ENCODE peak calls at places on chromosomes 6 and 20, in four cellular contexts. H, S, D and U are unnamed samples.

GRCh38 chr20:57893364-57894001 is 183.7 kb upstream of the PMEPA1 start:
- DNase-seq in H (no peak), S (no peak), D (no peak), U (no peak)

GRCh38 chr6:9620263-9620662 is 794.6 kb downstream of the TFAP2A start:
- DNase-seq in H (no peak), S (no peak), D (no peak), U (no peak)

GRCh38 chr20:46011631-46012482 is 3.1 kb downstream of the MMP9 start:
- DNase-seq in H (peak), S (peak), D (peak), U (peak)

GRCh38 chr6:117605169-117605826 is 3.0 kb upstream of the GOPC start:
- DNase-seq in H (no peak), S (peak), D (peak), U (peak)

GRCh38 chr6:112691289-112691688 is 344.2 kb downstream of the RFPL4B start:
- DNase-seq in H (no peak), S (no peak), D (no peak), U (peak)

GRCh38 chr6:38997128-38997761 is 51.3 kb upstream of the GLP1R start:
- DNase-seq in H (peak), S (peak), D (peak), U (peak)

GRCh38 chr6:100464910-100465700 is at the start of gene SIM1:
- DNase-seq in H (peak), S (no peak), D (no peak), U (no peak)

GRCh38 chr6:130132286-130132701 is 90.5 kb downstream of the SAMD3 start:
- DNase-seq in H (no peak), S (no peak), D (no peak), U (no peak)

GRCh38 chr6:63805808-63806572 is 170.4 kb downstream of the PHF3 start:
- DNase-seq in H (no peak), S (peak), D (no peak), U (peak)

GRCh38 chr20:37504404-37505096 is 16.5 kb upstream of the NNAT start:
- DNase-seq in H (no peak), S (no peak), D (no peak), U (no peak)

GRCh38 chr6:105644073-105644489 is 241.2 kb upstream of the PREP start:
- DNase-seq in H (no peak), S (no peak), D (no peak), U (no peak)

GRCh38 chr6:105646391-105646867 is 243.5 kb upstream of the PREP start:
- DNase-seq in H (no peak), S (no peak), D (no peak), U (no peak)

GRCh38 chr6:105648276-105648675 is 245.4 kb upstream of the PREP start:
- DNase-seq in H (no peak), S (no peak), D (no peak), U (no peak)

GRCh38 chr6:105645166-105645565 is 242.3 kb upstream of the PREP start:
- DNase-seq in H (no peak), S (peak), D (no peak), U (no peak)

DNA sequence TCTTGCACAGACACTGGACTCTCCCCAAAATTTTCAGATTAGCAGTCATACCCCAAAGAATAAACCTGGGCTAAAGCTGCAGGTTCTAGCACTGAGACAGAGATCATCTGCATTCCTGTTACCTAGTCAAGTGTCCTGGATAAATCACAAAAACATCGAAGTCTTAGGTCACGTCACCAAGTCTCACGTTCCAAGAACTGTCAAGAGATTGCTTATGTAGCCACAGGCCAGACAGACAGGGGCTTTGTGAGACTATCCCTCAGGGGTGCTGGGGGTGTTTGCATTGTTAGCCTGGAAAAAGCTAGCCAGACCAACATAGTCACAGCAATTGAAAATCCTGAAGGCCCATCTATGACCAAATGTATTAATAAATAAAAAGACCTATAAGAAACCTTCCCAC is 243.1 kb upstream of the PREP start:
- DNase-seq in H (no peak), S (no peak), D (no peak), U (no peak)
- TF ChIP-seq JUN in H (no peak), S (no peak), D (no peak), U (no peak)

DNA sequence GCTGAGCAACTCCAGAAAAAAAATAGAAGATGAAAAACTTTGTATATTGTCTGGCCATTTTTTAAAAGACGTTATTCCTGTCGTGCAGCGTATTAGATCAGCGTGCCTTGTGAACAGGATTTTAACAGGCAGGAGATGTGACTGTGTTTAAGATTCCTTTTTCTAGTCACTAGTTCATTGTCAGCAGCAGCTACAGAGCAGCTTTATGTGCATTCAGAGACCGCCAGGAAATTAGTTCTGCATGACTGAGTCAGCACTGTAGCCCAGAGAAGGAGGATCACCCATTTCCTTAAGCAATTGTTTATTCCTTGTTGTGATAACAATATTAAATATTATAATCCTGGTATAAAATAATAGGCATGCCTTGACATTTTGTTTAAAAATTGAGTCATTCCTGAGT is 75.4 kb upstream of the ADGRB3 start:
- DNase-seq in H (no peak), S (no peak), D (no peak), U (no peak)
- TF ChIP-seq CEBPB in H (no peak), S (no peak), D (no peak), U (no peak)

DNA sequence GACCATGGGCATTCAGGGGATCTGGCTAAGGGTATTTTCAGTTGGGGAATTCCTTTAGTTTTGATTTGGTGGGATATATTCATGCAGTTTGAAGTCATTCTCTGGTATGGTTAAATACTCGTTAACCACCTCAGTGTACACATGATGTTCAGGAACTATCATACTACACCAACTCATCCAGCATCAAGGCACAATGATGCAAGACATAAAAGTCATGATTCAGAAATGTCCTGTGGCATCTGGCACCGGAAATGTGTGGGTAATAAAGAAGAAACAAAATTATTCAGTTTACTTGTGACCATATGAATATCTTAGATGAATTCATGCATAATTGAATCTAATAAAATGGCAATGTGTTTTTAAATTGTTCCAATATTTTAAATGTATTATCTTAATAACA is 129.0 kb upstream of the BMP5 start:
- DNase-seq in H (no peak), S (no peak), D (no peak), U (no peak)
- TF ChIP-seq JUN in H (no peak), S (no peak), D (no peak), U (no peak)

GRCh38 chr20:5991623-5992441 is 41.4 kb downstream of the MCM8 start:
- DNase-seq in H (no peak), S (no peak), D (no peak), U (no peak)
- TF ChIP-seq CEBPB in H (no peak), S (no peak), D (no peak), U (no peak)

GRCh38 chr6:37059344-37060194 is 54.1 kb downstream of the FGD2 start:
- DNase-seq in H (peak), S (peak), D (peak), U (peak)
- TF ChIP-seq JUN in H (no peak), S (peak), D (peak), U (peak)